ENCODE peak calls at places on chromosome 20, in eight cellular contexts. One of them, this sample, is unnamed. For H3K9me3, the result is how much of the 10 kb centered on the place peaks cover.

GRCh38 chr20:31674895-31675827 is 37.4 kb downstream of the COX4I2 start:
- DNase-seq in IMR-90: peak
- DNase-seq in PC-9: peak
- DNase-seq in neuronal stem cell: no peak
- DNase-seq in colonic mucosa: peak
- DNase-seq in cardiac muscle cell: no peak
- DNase-seq in pancreas: no peak
- DNase-seq in heart left ventricle: peak
- DNase-seq in this sample: peak

GRCh38 chr20:38043512-38044300 is 10.2 kb downstream of the RPRD1B start:
- DNase-seq in IMR-90: peak
- DNase-seq in neuronal stem cell: no peak
- DNase-seq in heart left ventricle: no peak
- DNase-seq in cardiac muscle cell: no peak
- DNase-seq in colonic mucosa: no peak
- DNase-seq in pancreas: no peak
- DNase-seq in PC-9: no peak
- DNase-seq in this sample: no peak

GRCh38 chr20:58044286-58044685 is 184.2 kb downstream of the ANKRD60 start:
- DNase-seq in heart left ventricle: no peak
- DNase-seq in PC-9: no peak
- DNase-seq in pancreas: no peak
- DNase-seq in IMR-90: no peak
- DNase-seq in neuronal stem cell: no peak
- DNase-seq in colonic mucosa: no peak
- DNase-seq in cardiac muscle cell: no peak
- DNase-seq in this sample: no peak

GRCh38 chr20:63628246-63628975 is 1.5 kb upstream of the GMEB2 start:
- DNase-seq in PC-9: peak
- DNase-seq in heart left ventricle: peak
- DNase-seq in cardiac muscle cell: no peak
- DNase-seq in pancreas: peak
- DNase-seq in colonic mucosa: peak
- DNase-seq in IMR-90: peak
- DNase-seq in neuronal stem cell: no peak
- DNase-seq in this sample: peak

GRCh38 chr20:7147220-7147601 is 379.7 kb downstream of the BMP2 start:
- DNase-seq in colonic mucosa: no peak
- DNase-seq in neuronal stem cell: peak
- DNase-seq in PC-9: no peak
- DNase-seq in pancreas: no peak
- DNase-seq in IMR-90: no peak
- DNase-seq in heart left ventricle: no peak
- DNase-seq in cardiac muscle cell: no peak
- DNase-seq in this sample: no peak

GRCh38 chr20:34222208-34222607 is 19.0 kb upstream of the ASIP start:
- DNase-seq in neuronal stem cell: no peak
- DNase-seq in pancreas: no peak
- DNase-seq in IMR-90: peak
- DNase-seq in heart left ventricle: no peak
- DNase-seq in PC-9: no peak
- DNase-seq in colonic mucosa: no peak
- DNase-seq in cardiac muscle cell: no peak
- DNase-seq in this sample: no peak

GRCh38 chr20:43379239-43379917 is 78.3 kb upstream of the SRSF6 start:
- DNase-seq in colonic mucosa: no peak
- DNase-seq in PC-9: no peak
- DNase-seq in cardiac muscle cell: no peak
- DNase-seq in neuronal stem cell: no peak
- DNase-seq in heart left ventricle: no peak
- DNase-seq in IMR-90: peak
- DNase-seq in pancreas: no peak
- DNase-seq in this sample: no peak

GRCh38 chr20:50207026-50207425 is 16.4 kb downstream of the CEBPB start:
- DNase-seq in neuronal stem cell: no peak
- DNase-seq in IMR-90: no peak
- DNase-seq in PC-9: no peak
- DNase-seq in pancreas: no peak
- DNase-seq in cardiac muscle cell: no peak
- DNase-seq in heart left ventricle: no peak
- DNase-seq in colonic mucosa: no peak
- DNase-seq in this sample: no peak

GRCh38 chr20:63492982-63493381 is 5.9 kb downstream of the EEF1A2 start:
- DNase-seq in PC-9: no peak
- DNase-seq in heart left ventricle: no peak
- DNase-seq in neuronal stem cell: no peak
- DNase-seq in cardiac muscle cell: no peak
- DNase-seq in IMR-90: no peak
- DNase-seq in pancreas: no peak
- DNase-seq in colonic mucosa: no peak
- DNase-seq in this sample: no peak

GRCh38 chr20:57659789-57660509 is 39.7 kb upstream of the ZBP1 start:
- DNase-seq in cardiac muscle cell: no peak
- DNase-seq in IMR-90: no peak
- DNase-seq in neuronal stem cell: no peak
- DNase-seq in heart left ventricle: peak
- DNase-seq in pancreas: peak
- DNase-seq in colonic mucosa: peak
- DNase-seq in PC-9: no peak
- DNase-seq in this sample: no peak

GRCh38 chr20:49344975-49345374 is 67.1 kb upstream of the ZNFX1 start:
- DNase-seq in cardiac muscle cell: no peak
- DNase-seq in pancreas: no peak
- DNase-seq in PC-9: peak
- DNase-seq in heart left ventricle: peak
- DNase-seq in neuronal stem cell: no peak
- DNase-seq in colonic mucosa: peak
- DNase-seq in IMR-90: peak
- DNase-seq in this sample: no peak

GRCh38 chr20:33061626-33062025 is 7.9 kb downstream of the BPIFB3 start:
- DNase-seq in heart left ventricle: no peak
- DNase-seq in colonic mucosa: no peak
- DNase-seq in cardiac muscle cell: no peak
- DNase-seq in IMR-90: no peak
- DNase-seq in neuronal stem cell: no peak
- DNase-seq in PC-9: no peak
- DNase-seq in pancreas: no peak
- DNase-seq in this sample: no peak

GRCh38 chr20:19969507-19970255 is 47.5 kb upstream of the NAA20 start:
- DNase-seq in cardiac muscle cell: no peak
- DNase-seq in colonic mucosa: no peak
- DNase-seq in heart left ventricle: no peak
- DNase-seq in PC-9: no peak
- DNase-seq in neuronal stem cell: no peak
- DNase-seq in pancreas: no peak
- DNase-seq in IMR-90: no peak
- DNase-seq in this sample: no peak

GRCh38 chr20:23546435-23547144 is 21.7 kb downstream of the CST9L start:
- DNase-seq in heart left ventricle: no peak
- DNase-seq in colonic mucosa: no peak
- DNase-seq in pancreas: no peak
- DNase-seq in cardiac muscle cell: no peak
- DNase-seq in IMR-90: no peak
- DNase-seq in neuronal stem cell: no peak
- DNase-seq in PC-9: no peak
- DNase-seq in this sample: no peak

GRCh38 chr20:41509801-41510200 is 108.4 kb downstream of the CHD6 start:
- DNase-seq in heart left ventricle: peak
- DNase-seq in IMR-90: peak
- DNase-seq in neuronal stem cell: no peak
- DNase-seq in cardiac muscle cell: no peak
- DNase-seq in pancreas: no peak
- DNase-seq in colonic mucosa: peak
- DNase-seq in PC-9: no peak
- DNase-seq in this sample: no peak

GRCh38 chr20:57688864-57689263 is 21.0 kb downstream of the PMEPA1 start:
- DNase-seq in colonic mucosa: no peak
- DNase-seq in neuronal stem cell: no peak
- DNase-seq in cardiac muscle cell: no peak
- DNase-seq in PC-9: no peak
- DNase-seq in heart left ventricle: peak
- DNase-seq in pancreas: no peak
- DNase-seq in IMR-90: no peak
- DNase-seq in this sample: no peak

GRCh38 chr20:30815577-30816181 is 441.8 kb upstream of the DEFB115 start:
- DNase-seq in cardiac muscle cell: no peak
- DNase-seq in neuronal stem cell: no peak
- DNase-seq in heart left ventricle: no peak
- DNase-seq in IMR-90: no peak
- DNase-seq in pancreas: peak
- DNase-seq in colonic mucosa: no peak
- DNase-seq in PC-9: no peak
- DNase-seq in this sample: no peak

GRCh38 chr20:414161-414560 is 6.1 kb downstream of the RBCK1 start:
- DNase-seq in neuronal stem cell: no peak
- DNase-seq in colonic mucosa: no peak
- DNase-seq in pancreas: no peak
- DNase-seq in IMR-90: no peak
- DNase-seq in heart left ventricle: peak
- DNase-seq in PC-9: no peak
- DNase-seq in cardiac muscle cell: no peak
- DNase-seq in this sample: no peak

GRCh38 chr20:43953919-43954617 is 39.4 kb downstream of the TOX2 start:
- DNase-seq in pancreas: no peak
- DNase-seq in heart left ventricle: no peak
- DNase-seq in neuronal stem cell: no peak
- DNase-seq in PC-9: no peak
- DNase-seq in IMR-90: peak
- DNase-seq in cardiac muscle cell: no peak
- DNase-seq in colonic mucosa: no peak
- DNase-seq in this sample: no peak

GRCh38 chr20:39674842-39675241 is 712.7 kb downstream of the DHX35 start:
- DNase-seq in neuronal stem cell: no peak
- DNase-seq in cardiac muscle cell: no peak
- DNase-seq in heart left ventricle: no peak
- DNase-seq in IMR-90: no peak
- DNase-seq in pancreas: no peak
- DNase-seq in colonic mucosa: no peak
- DNase-seq in PC-9: no peak
- DNase-seq in this sample: no peak
- H3K9me3 ChIP-seq in neuronal stem cell: under half
- H3K9me3 ChIP-seq in cardiac muscle cell: under half
- H3K9me3 ChIP-seq in heart left ventricle: under half
- H3K9me3 ChIP-seq in IMR-90: under half
- H3K9me3 ChIP-seq in pancreas: under half
- H3K9me3 ChIP-seq in colonic mucosa: under half
- H3K9me3 ChIP-seq in PC-9: under half
- H3K9me3 ChIP-seq in this sample: under half

DNA sequence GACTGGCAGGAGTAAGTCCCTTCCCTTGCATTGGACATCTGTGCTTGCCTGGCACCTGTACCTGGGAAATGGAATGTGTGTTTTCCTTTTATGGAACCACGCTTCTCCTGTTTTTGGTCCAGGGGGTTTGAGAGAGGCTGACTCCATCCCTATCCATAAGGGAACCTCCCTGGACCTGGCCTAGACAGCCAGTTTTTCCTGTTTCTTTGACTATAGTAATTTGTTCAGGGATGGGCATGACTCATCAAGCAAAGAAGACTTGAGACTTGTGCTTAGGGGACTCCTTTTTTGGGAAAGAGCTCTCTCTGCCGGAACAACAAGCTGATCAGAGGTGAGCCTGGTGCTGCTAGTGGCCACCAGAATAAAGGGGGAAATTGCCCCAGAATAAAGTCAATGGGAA is 393.8 kb downstream of the CDH26 start:
- DNase-seq in cardiac muscle cell: no peak
- DNase-seq in IMR-90: no peak
- DNase-seq in neuronal stem cell: no peak
- DNase-seq in heart left ventricle: no peak
- DNase-seq in pancreas: no peak
- DNase-seq in PC-9: no peak
- DNase-seq in colonic mucosa: no peak
- DNase-seq in this sample: no peak
- H3K9me3 ChIP-seq in cardiac muscle cell: under half
- H3K9me3 ChIP-seq in IMR-90: under half
- H3K9me3 ChIP-seq in neuronal stem cell: under half
- H3K9me3 ChIP-seq in heart left ventricle: under half
- H3K9me3 ChIP-seq in pancreas: under half
- H3K9me3 ChIP-seq in PC-9: under half
- H3K9me3 ChIP-seq in colonic mucosa: under half
- H3K9me3 ChIP-seq in this sample: under half

DNA sequence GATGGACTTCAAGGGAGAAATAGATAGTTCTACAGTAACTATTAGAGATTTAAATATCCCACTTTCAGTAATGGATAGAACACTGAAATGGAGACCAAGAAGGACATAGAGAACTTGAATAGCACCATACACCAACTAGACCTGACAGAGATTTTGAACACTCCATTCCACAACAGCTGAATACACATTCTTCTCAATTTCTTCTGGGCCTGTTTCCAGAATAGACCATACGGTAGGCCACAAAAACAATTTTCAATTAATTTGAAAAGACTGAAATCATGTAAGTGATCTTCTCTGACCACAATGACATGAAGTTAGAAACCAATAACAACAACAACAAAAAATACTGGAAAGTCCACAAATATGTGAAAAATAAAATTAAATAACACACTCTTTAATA is 979.1 kb upstream of the FLRT3 start:
- DNase-seq in colonic mucosa: no peak
- DNase-seq in cardiac muscle cell: no peak
- DNase-seq in pancreas: no peak
- DNase-seq in PC-9: no peak
- DNase-seq in IMR-90: no peak
- DNase-seq in neuronal stem cell: no peak
- DNase-seq in heart left ventricle: no peak
- DNase-seq in this sample: no peak
- H3K9me3 ChIP-seq in colonic mucosa: under half
- H3K9me3 ChIP-seq in cardiac muscle cell: under half
- H3K9me3 ChIP-seq in pancreas: under half
- H3K9me3 ChIP-seq in PC-9: under half
- H3K9me3 ChIP-seq in IMR-90: under half
- H3K9me3 ChIP-seq in neuronal stem cell: under half
- H3K9me3 ChIP-seq in heart left ventricle: under half
- H3K9me3 ChIP-seq in this sample: under half

DNA sequence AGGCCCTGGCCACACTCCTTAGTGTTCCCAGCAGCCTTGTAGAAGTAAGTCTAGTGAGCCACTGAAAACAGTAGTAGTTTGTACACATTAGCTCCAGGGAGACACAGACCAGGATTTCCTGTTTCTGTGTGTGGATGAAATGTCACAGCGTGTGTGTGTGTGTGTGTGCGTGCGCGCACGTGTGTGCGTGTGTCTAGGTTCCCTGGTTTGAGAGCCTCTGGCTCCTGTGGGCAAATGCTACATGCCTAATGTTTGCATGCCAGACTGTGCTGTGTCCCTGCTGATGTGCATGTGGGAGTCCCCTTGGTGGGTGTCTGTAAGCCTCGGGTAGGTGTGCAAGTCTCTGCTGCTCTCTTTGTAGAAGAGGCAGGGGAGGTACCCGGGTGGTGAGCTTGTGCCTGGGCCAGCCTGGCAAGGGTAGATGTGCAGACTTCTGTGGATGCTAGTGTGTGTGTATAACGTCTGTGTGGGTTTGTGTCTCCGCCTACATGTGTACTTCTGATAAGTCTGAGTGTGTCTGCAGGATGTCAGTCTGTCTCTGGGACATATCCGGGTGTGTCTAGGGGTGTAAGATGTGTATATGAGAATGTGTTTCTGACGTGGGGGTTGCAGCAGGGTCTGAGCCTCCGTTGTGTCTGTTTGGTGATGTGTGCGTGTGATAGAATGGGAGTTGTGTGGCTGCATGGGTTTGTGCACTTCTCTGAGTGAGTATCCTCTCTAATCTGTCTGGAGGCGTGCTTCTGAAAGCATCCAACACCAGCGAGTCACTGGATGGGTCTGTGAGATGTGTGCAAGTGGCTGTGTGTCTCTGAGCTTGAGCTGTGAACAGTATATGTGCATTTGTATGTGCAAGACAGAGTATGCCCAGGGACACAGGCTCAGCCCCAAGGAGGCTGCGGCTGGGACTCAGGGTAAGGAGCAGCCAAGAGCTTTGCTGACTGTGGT is 19.0 kb upstream of the TLDC2 start:
- DNase-seq in cardiac muscle cell: no peak
- DNase-seq in IMR-90: peak
- DNase-seq in pancreas: no peak
- DNase-seq in colonic mucosa: no peak
- DNase-seq in heart left ventricle: peak
- DNase-seq in neuronal stem cell: no peak
- DNase-seq in PC-9: no peak
- DNase-seq in this sample: peak
- H3K9me3 ChIP-seq in cardiac muscle cell: under half
- H3K9me3 ChIP-seq in IMR-90: under half
- H3K9me3 ChIP-seq in pancreas: under half
- H3K9me3 ChIP-seq in colonic mucosa: under half
- H3K9me3 ChIP-seq in heart left ventricle: under half
- H3K9me3 ChIP-seq in neuronal stem cell: under half
- H3K9me3 ChIP-seq in PC-9: under half
- H3K9me3 ChIP-seq in this sample: under half

This sample was measured in CD4-positive, CD25-positive, alpha-beta regulatory T cell.